ENCODE peak calls at places on chromosome 4, in seven cellular contexts. One of them, this sample, is unnamed.

GRCh38 chr4:182310316-182310715 is 67.1 kb downstream of the TENM3 start:
- DNase-seq in stimulated activated CD4-positive, alpha-beta T cell treated with anti-CD3 and anti-CD28 coated beads, TNF-alpha, amount 100 ng/mL, for 1 hour: no peak
- DNase-seq in ELR: no peak
- DNase-seq in osteocyte: no peak
- DNase-seq in iris pigment epithelial cell: peak
- DNase-seq in HTR-8/SVneo: no peak
- DNase-seq in GM10248: no peak
- DNase-seq in this sample: no peak

GRCh38 chr4:123651536-123652175 is 255.1 kb downstream of the SPRY1 start:
- DNase-seq in HTR-8/SVneo: no peak
- DNase-seq in iris pigment epithelial cell: no peak
- DNase-seq in osteocyte: no peak
- DNase-seq in GM10248: no peak
- DNase-seq in stimulated activated CD4-positive, alpha-beta T cell treated with anti-CD3 and anti-CD28 coated beads, TNF-alpha, amount 100 ng/mL, for 1 hour: no peak
- DNase-seq in ELR: no peak
- DNase-seq in this sample: no peak

GRCh38 chr4:92450694-92451093 is 146.9 kb downstream of the GRID2 start:
- DNase-seq in iris pigment epithelial cell: no peak
- DNase-seq in osteocyte: no peak
- DNase-seq in HTR-8/SVneo: no peak
- DNase-seq in ELR: no peak
- DNase-seq in GM10248: no peak
- DNase-seq in stimulated activated CD4-positive, alpha-beta T cell treated with anti-CD3 and anti-CD28 coated beads, TNF-alpha, amount 100 ng/mL, for 1 hour: no peak
- DNase-seq in this sample: no peak

GRCh38 chr4:2291705-2292651 is 30.1 kb upstream of the MXD4 start:
- DNase-seq in iris pigment epithelial cell: no peak
- DNase-seq in HTR-8/SVneo: no peak
- DNase-seq in GM10248: no peak
- DNase-seq in osteocyte: no peak
- DNase-seq in stimulated activated CD4-positive, alpha-beta T cell treated with anti-CD3 and anti-CD28 coated beads, TNF-alpha, amount 100 ng/mL, for 1 hour: no peak
- DNase-seq in ELR: no peak
- DNase-seq in this sample: no peak

GRCh38 chr4:84498203-84499026 is 677 bp downstream of the NKX6-1 start:
- DNase-seq in stimulated activated CD4-positive, alpha-beta T cell treated with anti-CD3 and anti-CD28 coated beads, TNF-alpha, amount 100 ng/mL, for 1 hour: no peak
- DNase-seq in GM10248: no peak
- DNase-seq in osteocyte: no peak
- DNase-seq in HTR-8/SVneo: no peak
- DNase-seq in ELR: peak
- DNase-seq in iris pigment epithelial cell: peak
- DNase-seq in this sample: peak

GRCh38 chr4:147782087-147782781 is 50.3 kb downstream of the ARHGAP10 start:
- DNase-seq in iris pigment epithelial cell: peak
- DNase-seq in osteocyte: no peak
- DNase-seq in ELR: peak
- DNase-seq in stimulated activated CD4-positive, alpha-beta T cell treated with anti-CD3 and anti-CD28 coated beads, TNF-alpha, amount 100 ng/mL, for 1 hour: no peak
- DNase-seq in HTR-8/SVneo: peak
- DNase-seq in GM10248: no peak
- DNase-seq in this sample: no peak

GRCh38 chr4:38279650-38280322 is 319.6 kb downstream of the PTTG2 start:
- DNase-seq in GM10248: no peak
- DNase-seq in HTR-8/SVneo: no peak
- DNase-seq in stimulated activated CD4-positive, alpha-beta T cell treated with anti-CD3 and anti-CD28 coated beads, TNF-alpha, amount 100 ng/mL, for 1 hour: no peak
- DNase-seq in iris pigment epithelial cell: no peak
- DNase-seq in ELR: no peak
- DNase-seq in osteocyte: no peak
- DNase-seq in this sample: peak

GRCh38 chr4:184096561-184097239 is 121.0 kb downstream of the ENPP6 start:
- DNase-seq in ELR: no peak
- DNase-seq in osteocyte: no peak
- DNase-seq in HTR-8/SVneo: no peak
- DNase-seq in iris pigment epithelial cell: no peak
- DNase-seq in GM10248: no peak
- DNase-seq in stimulated activated CD4-positive, alpha-beta T cell treated with anti-CD3 and anti-CD28 coated beads, TNF-alpha, amount 100 ng/mL, for 1 hour: no peak
- DNase-seq in this sample: no peak

GRCh38 chr4:168993724-168994510 is 16.1 kb downstream of the CBR4 start:
- DNase-seq in osteocyte: no peak
- DNase-seq in stimulated activated CD4-positive, alpha-beta T cell treated with anti-CD3 and anti-CD28 coated beads, TNF-alpha, amount 100 ng/mL, for 1 hour: no peak
- DNase-seq in iris pigment epithelial cell: peak
- DNase-seq in HTR-8/SVneo: no peak
- DNase-seq in ELR: peak
- DNase-seq in GM10248: no peak
- DNase-seq in this sample: no peak

GRCh38 chr4:182975806-182976205 is 58.6 kb upstream of the DCTD start:
- DNase-seq in HTR-8/SVneo: peak
- DNase-seq in iris pigment epithelial cell: peak
- DNase-seq in osteocyte: no peak
- DNase-seq in ELR: peak
- DNase-seq in stimulated activated CD4-positive, alpha-beta T cell treated with anti-CD3 and anti-CD28 coated beads, TNF-alpha, amount 100 ng/mL, for 1 hour: no peak
- DNase-seq in GM10248: no peak
- DNase-seq in this sample: no peak

GRCh38 chr4:152398060-152398459 is 137.8 kb downstream of the FBXW7 start:
- DNase-seq in HTR-8/SVneo: peak
- DNase-seq in ELR: peak
- DNase-seq in osteocyte: no peak
- DNase-seq in iris pigment epithelial cell: peak
- DNase-seq in stimulated activated CD4-positive, alpha-beta T cell treated with anti-CD3 and anti-CD28 coated beads, TNF-alpha, amount 100 ng/mL, for 1 hour: no peak
- DNase-seq in GM10248: no peak
- DNase-seq in this sample: no peak

GRCh38 chr4:70356185-70356584 is 4.4 kb upstream of the SMR3A start:
- DNase-seq in stimulated activated CD4-positive, alpha-beta T cell treated with anti-CD3 and anti-CD28 coated beads, TNF-alpha, amount 100 ng/mL, for 1 hour: no peak
- DNase-seq in ELR: no peak
- DNase-seq in GM10248: no peak
- DNase-seq in iris pigment epithelial cell: no peak
- DNase-seq in osteocyte: no peak
- DNase-seq in HTR-8/SVneo: no peak
- DNase-seq in this sample: no peak